ENCODE peak calls at places on chromosomes 13 and 19, in ten cellular contexts. One of them, this sample, is unnamed.

GRCh38 chr13:102771298-102772041 is 2.1 kb downstream of the TEX30 start:
- DNase-seq in brain microvascular endothelial cell: no peak
- DNase-seq in HFF-Myc: no peak
- DNase-seq in left ventricle myocardium inferior: no peak
- DNase-seq in AG09309: no peak
- DNase-seq in choroid plexus epithelial cell: no peak
- DNase-seq in fibroblast of pulmonary artery: no peak
- DNase-seq in lower leg skin: no peak
- DNase-seq in IMR-90: no peak
- DNase-seq in PC-9: no peak
- DNase-seq in this sample: no peak

GRCh38 chr19:7734220-7735203 is 2.6 kb upstream of the CLEC4G start:
- DNase-seq in choroid plexus epithelial cell: peak
- DNase-seq in PC-9: no peak
- DNase-seq in HFF-Myc: no peak
- DNase-seq in left ventricle myocardium inferior: no peak
- DNase-seq in brain microvascular endothelial cell: no peak
- DNase-seq in AG09309: peak
- DNase-seq in fibroblast of pulmonary artery: peak
- DNase-seq in lower leg skin: no peak
- DNase-seq in IMR-90: no peak
- DNase-seq in this sample: peak

GRCh38 chr13:44814144-44814543 is 175.1 kb downstream of the NUFIP1 start:
- DNase-seq in brain microvascular endothelial cell: no peak
- DNase-seq in HFF-Myc: no peak
- DNase-seq in lower leg skin: no peak
- DNase-seq in IMR-90: no peak
- DNase-seq in PC-9: no peak
- DNase-seq in fibroblast of pulmonary artery: no peak
- DNase-seq in AG09309: no peak
- DNase-seq in left ventricle myocardium inferior: no peak
- DNase-seq in choroid plexus epithelial cell: no peak
- DNase-seq in this sample: no peak

GRCh38 chr19:6100284-6100915 is 9.9 kb downstream of the RFX2 start:
- DNase-seq in lower leg skin: no peak
- DNase-seq in HFF-Myc: no peak
- DNase-seq in PC-9: no peak
- DNase-seq in fibroblast of pulmonary artery: no peak
- DNase-seq in brain microvascular endothelial cell: no peak
- DNase-seq in choroid plexus epithelial cell: no peak
- DNase-seq in AG09309: no peak
- DNase-seq in left ventricle myocardium inferior: no peak
- DNase-seq in IMR-90: no peak
- DNase-seq in this sample: no peak

GRCh38 chr13:50911937-50912624 is 2.5 kb downstream of the RNASEH2B start:
- DNase-seq in fibroblast of pulmonary artery: peak
- DNase-seq in brain microvascular endothelial cell: peak
- DNase-seq in left ventricle myocardium inferior: peak
- DNase-seq in choroid plexus epithelial cell: peak
- DNase-seq in PC-9: peak
- DNase-seq in AG09309: peak
- DNase-seq in HFF-Myc: peak
- DNase-seq in IMR-90: peak
- DNase-seq in lower leg skin: peak
- DNase-seq in this sample: peak

GRCh38 chr13:80862466-80862865 is 521.5 kb upstream of the SPRY2 start:
- DNase-seq in HFF-Myc: no peak
- DNase-seq in left ventricle myocardium inferior: no peak
- DNase-seq in choroid plexus epithelial cell: peak
- DNase-seq in AG09309: no peak
- DNase-seq in IMR-90: no peak
- DNase-seq in fibroblast of pulmonary artery: no peak
- DNase-seq in brain microvascular endothelial cell: no peak
- DNase-seq in PC-9: no peak
- DNase-seq in lower leg skin: no peak
- DNase-seq in this sample: no peak

GRCh38 chr13:107847406-107847805 is 367.9 kb downstream of the LIG4 start:
- DNase-seq in fibroblast of pulmonary artery: peak
- DNase-seq in left ventricle myocardium inferior: no peak
- DNase-seq in lower leg skin: no peak
- DNase-seq in brain microvascular endothelial cell: no peak
- DNase-seq in PC-9: no peak
- DNase-seq in HFF-Myc: no peak
- DNase-seq in IMR-90: peak
- DNase-seq in AG09309: no peak
- DNase-seq in choroid plexus epithelial cell: peak
- DNase-seq in this sample: no peak

GRCh38 chr13:99078014-99078771 is 100.3 kb upstream of the DOCK9 start:
- DNase-seq in choroid plexus epithelial cell: no peak
- DNase-seq in lower leg skin: no peak
- DNase-seq in brain microvascular endothelial cell: no peak
- DNase-seq in HFF-Myc: no peak
- DNase-seq in PC-9: no peak
- DNase-seq in AG09309: no peak
- DNase-seq in left ventricle myocardium inferior: no peak
- DNase-seq in IMR-90: no peak
- DNase-seq in fibroblast of pulmonary artery: no peak
- DNase-seq in this sample: no peak

GRCh38 chr13:26721251-26721939 is 39.2 kb downstream of the GPR12 start:
- DNase-seq in fibroblast of pulmonary artery: no peak
- DNase-seq in PC-9: no peak
- DNase-seq in AG09309: no peak
- DNase-seq in left ventricle myocardium inferior: no peak
- DNase-seq in lower leg skin: peak
- DNase-seq in IMR-90: no peak
- DNase-seq in brain microvascular endothelial cell: no peak
- DNase-seq in HFF-Myc: no peak
- DNase-seq in choroid plexus epithelial cell: peak
- DNase-seq in this sample: no peak

GRCh38 chr13:26718872-26719271 is 41.7 kb downstream of the GPR12 start:
- DNase-seq in HFF-Myc: no peak
- DNase-seq in PC-9: no peak
- DNase-seq in lower leg skin: no peak
- DNase-seq in brain microvascular endothelial cell: no peak
- DNase-seq in fibroblast of pulmonary artery: no peak
- DNase-seq in choroid plexus epithelial cell: no peak
- DNase-seq in left ventricle myocardium inferior: no peak
- DNase-seq in IMR-90: no peak
- DNase-seq in AG09309: no peak
- DNase-seq in this sample: no peak

GRCh38 chr13:26718146-26718545 is 42.4 kb downstream of the GPR12 start:
- DNase-seq in brain microvascular endothelial cell: no peak
- DNase-seq in lower leg skin: no peak
- DNase-seq in fibroblast of pulmonary artery: no peak
- DNase-seq in choroid plexus epithelial cell: no peak
- DNase-seq in left ventricle myocardium inferior: no peak
- DNase-seq in HFF-Myc: no peak
- DNase-seq in IMR-90: no peak
- DNase-seq in PC-9: no peak
- DNase-seq in AG09309: no peak
- DNase-seq in this sample: no peak

GRCh38 chr13:26716984-26717383 is 43.6 kb downstream of the GPR12 start:
- DNase-seq in HFF-Myc: no peak
- DNase-seq in IMR-90: no peak
- DNase-seq in AG09309: no peak
- DNase-seq in brain microvascular endothelial cell: no peak
- DNase-seq in choroid plexus epithelial cell: no peak
- DNase-seq in PC-9: no peak
- DNase-seq in lower leg skin: no peak
- DNase-seq in fibroblast of pulmonary artery: no peak
- DNase-seq in left ventricle myocardium inferior: no peak
- DNase-seq in this sample: no peak

DNA sequence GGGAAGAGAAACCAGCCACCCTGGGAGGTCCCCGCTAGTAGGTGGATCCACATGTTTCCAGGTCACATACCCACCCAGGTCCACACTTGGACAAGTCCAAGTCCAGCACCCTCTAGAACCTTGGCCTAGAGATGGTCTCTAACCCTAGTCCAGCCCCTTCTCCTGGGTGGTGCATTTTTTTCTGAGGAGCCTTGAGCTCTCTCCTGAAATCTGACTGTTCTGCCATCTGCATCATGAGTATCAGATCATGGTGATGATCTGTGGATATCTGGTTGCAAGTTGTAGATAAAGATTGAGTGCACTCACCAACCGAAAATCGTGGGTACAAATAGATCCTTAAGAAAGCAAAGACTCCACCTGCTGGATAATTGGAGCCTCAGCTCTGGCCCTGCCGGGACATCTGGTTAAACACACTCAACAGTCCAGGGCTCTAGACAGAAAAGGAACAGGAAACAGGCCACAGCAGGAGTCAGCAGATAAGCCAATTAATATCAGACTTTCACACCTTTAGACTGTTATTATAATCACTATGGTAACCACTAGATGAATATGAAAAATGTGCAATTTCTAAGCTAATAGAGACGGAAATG is 41.1 kb downstream of the GPR12 start:
- DNase-seq in fibroblast of pulmonary artery: no peak
- DNase-seq in HFF-Myc: peak
- DNase-seq in AG09309: no peak
- DNase-seq in IMR-90: peak
- DNase-seq in brain microvascular endothelial cell: no peak
- DNase-seq in left ventricle myocardium inferior: no peak
- DNase-seq in lower leg skin: no peak
- DNase-seq in PC-9: no peak
- DNase-seq in choroid plexus epithelial cell: peak
- DNase-seq in this sample: no peak
- TF ChIP-seq CTCF in fibroblast of pulmonary artery: peak
- TF ChIP-seq CTCF in HFF-Myc: peak
- TF ChIP-seq CTCF in AG09309: peak
- TF ChIP-seq CTCF in IMR-90: peak
- TF ChIP-seq CTCF in brain microvascular endothelial cell: peak
- TF ChIP-seq CTCF in left ventricle myocardium inferior: peak
- TF ChIP-seq CTCF in lower leg skin: no peak
- TF ChIP-seq CTCF in PC-9: no peak
- TF ChIP-seq CTCF in choroid plexus epithelial cell: peak
- TF ChIP-seq CTCF in this sample: peak

GRCh38 chr19:35206855-35207254 is 21.7 kb downstream of the FAM187B start:
- DNase-seq in PC-9: no peak
- DNase-seq in IMR-90: no peak
- DNase-seq in brain microvascular endothelial cell: no peak
- DNase-seq in fibroblast of pulmonary artery: no peak
- DNase-seq in lower leg skin: no peak
- DNase-seq in left ventricle myocardium inferior: no peak
- DNase-seq in HFF-Myc: no peak
- DNase-seq in choroid plexus epithelial cell: no peak
- DNase-seq in AG09309: no peak
- DNase-seq in this sample: no peak

GRCh38 chr19:35207391-35207871 is 21.1 kb downstream of the FAM187B start:
- DNase-seq in AG09309: no peak
- DNase-seq in lower leg skin: no peak
- DNase-seq in choroid plexus epithelial cell: no peak
- DNase-seq in left ventricle myocardium inferior: no peak
- DNase-seq in HFF-Myc: no peak
- DNase-seq in IMR-90: no peak
- DNase-seq in brain microvascular endothelial cell: no peak
- DNase-seq in fibroblast of pulmonary artery: no peak
- DNase-seq in PC-9: peak
- DNase-seq in this sample: no peak

GRCh38 chr19:35206379-35206778 is 22.2 kb downstream of the FAM187B start:
- DNase-seq in fibroblast of pulmonary artery: no peak
- DNase-seq in lower leg skin: no peak
- DNase-seq in brain microvascular endothelial cell: no peak
- DNase-seq in IMR-90: no peak
- DNase-seq in choroid plexus epithelial cell: no peak
- DNase-seq in PC-9: no peak
- DNase-seq in AG09309: no peak
- DNase-seq in HFF-Myc: no peak
- DNase-seq in left ventricle myocardium inferior: no peak
- DNase-seq in this sample: no peak

GRCh38 chr19:35204799-35205732 is 23.5 kb downstream of the FAM187B start:
- DNase-seq in lower leg skin: no peak
- DNase-seq in AG09309: no peak
- DNase-seq in brain microvascular endothelial cell: no peak
- DNase-seq in HFF-Myc: no peak
- DNase-seq in choroid plexus epithelial cell: no peak
- DNase-seq in IMR-90: no peak
- DNase-seq in PC-9: no peak
- DNase-seq in left ventricle myocardium inferior: no peak
- DNase-seq in fibroblast of pulmonary artery: no peak
- DNase-seq in this sample: no peak

GRCh38 chr19:35205733-35206323 is 22.7 kb downstream of the FAM187B start:
- DNase-seq in brain microvascular endothelial cell: no peak
- DNase-seq in fibroblast of pulmonary artery: no peak
- DNase-seq in PC-9: no peak
- DNase-seq in choroid plexus epithelial cell: no peak
- DNase-seq in lower leg skin: no peak
- DNase-seq in left ventricle myocardium inferior: no peak
- DNase-seq in IMR-90: no peak
- DNase-seq in HFF-Myc: no peak
- DNase-seq in AG09309: no peak
- DNase-seq in this sample: no peak
- H3K4me3 ChIP-seq in brain microvascular endothelial cell: no peak
- H3K4me3 ChIP-seq in fibroblast of pulmonary artery: no peak
- H3K4me3 ChIP-seq in PC-9: no peak
- H3K4me3 ChIP-seq in choroid plexus epithelial cell: no peak
- H3K4me3 ChIP-seq in lower leg skin: no peak
- H3K4me3 ChIP-seq in left ventricle myocardium inferior: no peak
- H3K4me3 ChIP-seq in IMR-90: no peak
- H3K4me3 ChIP-seq in HFF-Myc: no peak
- H3K4me3 ChIP-seq in AG09309: no peak
- H3K4me3 ChIP-seq in this sample: no peak

DNA sequence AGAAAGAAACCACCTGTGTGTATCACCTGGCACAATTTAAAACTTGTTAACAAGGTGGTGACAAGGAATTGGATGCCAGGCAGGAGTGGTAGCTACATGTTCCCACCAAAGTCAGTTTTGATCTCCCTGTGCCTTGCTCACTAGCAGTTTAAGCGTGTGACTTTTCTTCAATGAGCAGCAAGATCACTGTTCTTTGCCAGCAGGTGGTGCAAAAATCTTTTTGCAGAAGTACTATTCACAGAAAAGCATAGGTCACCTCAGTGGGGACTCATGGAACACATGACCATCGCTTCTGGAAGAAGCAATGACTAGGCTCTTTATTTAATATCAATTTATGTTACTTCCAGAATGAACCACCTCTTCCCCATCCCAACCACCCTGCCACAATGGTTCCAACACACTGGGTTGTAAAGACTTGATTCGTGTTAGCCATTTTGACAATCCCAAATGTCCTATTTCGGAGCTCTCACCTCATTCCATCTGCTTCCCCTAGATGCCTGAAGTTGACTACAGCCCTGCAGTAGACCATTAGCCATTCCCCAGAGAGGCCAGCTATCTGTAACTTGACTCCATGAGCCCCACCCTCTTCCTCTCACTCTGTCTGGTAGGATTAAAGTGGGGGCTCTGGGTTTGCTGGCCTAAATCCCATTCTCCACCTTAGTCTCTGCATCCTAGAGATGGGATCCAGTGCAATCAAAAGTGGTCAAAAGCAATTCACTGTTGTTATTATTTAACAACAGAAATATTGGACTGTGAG is 59.1 kb upstream of the TNFRSF19 start:
- DNase-seq in brain microvascular endothelial cell: peak
- DNase-seq in HFF-Myc: no peak
- DNase-seq in IMR-90: peak
- DNase-seq in PC-9: no peak
- DNase-seq in fibroblast of pulmonary artery: peak
- DNase-seq in AG09309: no peak
- DNase-seq in lower leg skin: no peak
- DNase-seq in left ventricle myocardium inferior: no peak
- DNase-seq in choroid plexus epithelial cell: peak
- DNase-seq in this sample: peak
- TF ChIP-seq CTCF in brain microvascular endothelial cell: peak
- TF ChIP-seq CTCF in HFF-Myc: peak
- TF ChIP-seq CTCF in IMR-90: peak
- TF ChIP-seq CTCF in PC-9: no peak
- TF ChIP-seq CTCF in fibroblast of pulmonary artery: peak
- TF ChIP-seq CTCF in AG09309: peak
- TF ChIP-seq CTCF in lower leg skin: no peak
- TF ChIP-seq CTCF in left ventricle myocardium inferior: peak
- TF ChIP-seq CTCF in choroid plexus epithelial cell: peak
- TF ChIP-seq CTCF in this sample: peak

GRCh38 chr19:291561-292280 is 518 bp upstream of the PLPP2 start:
- DNase-seq in lower leg skin: no peak
- DNase-seq in PC-9: peak
- DNase-seq in IMR-90: no peak
- DNase-seq in HFF-Myc: no peak
- DNase-seq in choroid plexus epithelial cell: no peak
- DNase-seq in AG09309: no peak
- DNase-seq in fibroblast of pulmonary artery: no peak
- DNase-seq in left ventricle myocardium inferior: no peak
- DNase-seq in brain microvascular endothelial cell: no peak
- DNase-seq in this sample: no peak

GRCh38 chr19:288911-289310 is 2.3 kb downstream of the PLPP2 start:
- DNase-seq in HFF-Myc: no peak
- DNase-seq in choroid plexus epithelial cell: no peak
- DNase-seq in AG09309: no peak
- DNase-seq in brain microvascular endothelial cell: no peak
- DNase-seq in fibroblast of pulmonary artery: no peak
- DNase-seq in IMR-90: no peak
- DNase-seq in PC-9: no peak
- DNase-seq in left ventricle myocardium inferior: no peak
- DNase-seq in lower leg skin: no peak
- DNase-seq in this sample: no peak

GRCh38 chr19:292281-292884 is 1.2 kb upstream of the PLPP2 start:
- DNase-seq in IMR-90: no peak
- DNase-seq in AG09309: no peak
- DNase-seq in HFF-Myc: no peak
- DNase-seq in lower leg skin: no peak
- DNase-seq in PC-9: no peak
- DNase-seq in fibroblast of pulmonary artery: no peak
- DNase-seq in brain microvascular endothelial cell: no peak
- DNase-seq in left ventricle myocardium inferior: no peak
- DNase-seq in choroid plexus epithelial cell: no peak
- DNase-seq in this sample: no peak

GRCh38 chr19:289651-290538 is 1.3 kb downstream of the PLPP2 start:
- DNase-seq in fibroblast of pulmonary artery: peak
- DNase-seq in lower leg skin: peak
- DNase-seq in brain microvascular endothelial cell: peak
- DNase-seq in IMR-90: peak
- DNase-seq in HFF-Myc: peak
- DNase-seq in choroid plexus epithelial cell: peak
- DNase-seq in AG09309: no peak
- DNase-seq in PC-9: peak
- DNase-seq in left ventricle myocardium inferior: no peak
- DNase-seq in this sample: peak

DNA sequence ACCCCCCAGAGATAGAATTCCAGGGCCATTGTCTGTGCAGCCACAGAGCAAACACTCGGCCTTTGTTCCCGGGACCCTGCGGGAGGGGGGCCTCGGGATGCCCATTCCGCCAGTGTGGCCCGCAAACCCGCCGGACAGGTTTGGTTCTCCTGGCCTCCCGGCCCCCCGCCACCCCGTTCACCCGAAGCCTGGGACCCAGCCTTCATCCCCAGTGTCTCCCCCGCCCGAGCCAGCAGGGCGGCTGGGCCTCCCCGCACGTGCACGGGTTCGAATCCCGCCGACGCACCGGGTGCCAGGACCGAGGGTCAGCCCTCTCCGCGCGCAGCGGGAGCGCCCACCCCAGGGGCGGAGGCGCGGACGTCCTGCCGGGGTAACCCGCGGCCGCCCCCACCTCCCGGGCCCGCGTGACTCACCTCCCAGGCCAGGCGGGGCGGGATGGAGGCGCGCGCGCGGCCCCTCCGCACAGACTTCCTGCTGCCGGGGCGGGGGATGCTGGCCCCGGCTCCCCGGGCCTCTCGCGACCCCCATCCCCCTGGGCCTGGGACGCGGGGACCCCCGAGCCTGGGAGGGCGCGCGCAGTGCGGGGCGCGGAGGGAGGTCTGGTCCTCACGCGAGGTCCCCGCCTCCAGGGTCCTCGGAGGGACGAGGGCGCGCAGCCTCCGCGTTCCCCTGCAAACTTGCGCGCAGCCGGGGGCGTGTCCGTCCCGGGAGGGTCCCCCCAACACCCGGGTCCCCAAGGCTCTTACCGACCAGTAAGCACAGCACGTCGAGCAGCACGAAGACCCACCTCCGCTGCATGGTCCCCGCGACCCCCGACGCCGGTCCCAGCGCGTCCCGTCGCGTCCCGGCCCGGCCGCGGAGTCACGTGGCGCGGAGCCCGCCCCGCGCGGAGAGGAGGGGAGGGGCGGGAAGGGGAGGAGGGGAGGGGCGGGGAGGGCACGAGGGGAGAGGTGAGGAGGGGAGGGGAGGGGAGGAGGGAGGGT is at the start of gene PLPP2:
- DNase-seq in lower leg skin: no peak
- DNase-seq in IMR-90: no peak
- DNase-seq in HFF-Myc: no peak
- DNase-seq in left ventricle myocardium inferior: no peak
- DNase-seq in AG09309: no peak
- DNase-seq in fibroblast of pulmonary artery: peak
- DNase-seq in choroid plexus epithelial cell: peak
- DNase-seq in brain microvascular endothelial cell: no peak
- DNase-seq in PC-9: peak
- DNase-seq in this sample: no peak
- H3K4me3 ChIP-seq in lower leg skin: peak
- H3K4me3 ChIP-seq in IMR-90: peak
- H3K4me3 ChIP-seq in HFF-Myc: peak
- H3K4me3 ChIP-seq in left ventricle myocardium inferior: peak
- H3K4me3 ChIP-seq in AG09309: peak
- H3K4me3 ChIP-seq in fibroblast of pulmonary artery: peak
- H3K4me3 ChIP-seq in choroid plexus epithelial cell: peak
- H3K4me3 ChIP-seq in brain microvascular endothelial cell: peak
- H3K4me3 ChIP-seq in PC-9: peak
- H3K4me3 ChIP-seq in this sample: peak